ENCODE peak calls at places on chromosomes 16 and 17, in ten cellular contexts. One of them, this sample, is unnamed.

GRCh38 chr16:56029026-56029425 is 153.9 kb upstream of the CES5A start:
- DNase-seq in Peyer's patch: no peak
- DNase-seq in progenitor cell of endocrine pancreas: no peak
- DNase-seq in RKO: no peak
- DNase-seq in fibroblast of lung: no peak
- DNase-seq in NCI-H1436: no peak
- DNase-seq in ovary: no peak
- DNase-seq in M059J: no peak
- DNase-seq in activated T-helper 1 cell treated with anti-CD3 and anti-CD28 coated beads, Interleukin-12 subunit alpha, Interleukin-12 subunit beta, Interleukin-2, Interleukin-4 antibody, amounts not matched to agents 30 ng/mL and 10 ng/mL and 1 ng/mL, durations not matched to agents 14 hours and 24 hours and 36 hours: no peak
- DNase-seq in amygdala: no peak
- DNase-seq in this sample: no peak

GRCh38 chr16:49700222-49700927 is 155.5 kb downstream of the ZNF423 start:
- DNase-seq in amygdala: no peak
- DNase-seq in RKO: no peak
- DNase-seq in M059J: no peak
- DNase-seq in NCI-H1436: no peak
- DNase-seq in Peyer's patch: no peak
- DNase-seq in ovary: peak
- DNase-seq in progenitor cell of endocrine pancreas: no peak
- DNase-seq in activated T-helper 1 cell treated with anti-CD3 and anti-CD28 coated beads, Interleukin-12 subunit alpha, Interleukin-12 subunit beta, Interleukin-2, Interleukin-4 antibody, amounts not matched to agents 30 ng/mL and 10 ng/mL and 1 ng/mL, durations not matched to agents 14 hours and 24 hours and 36 hours: no peak
- DNase-seq in fibroblast of lung: peak
- DNase-seq in this sample: peak

GRCh38 chr17:17570207-17570797 is 21.2 kb downstream of the PEMT start:
- DNase-seq in amygdala: peak
- DNase-seq in ovary: no peak
- DNase-seq in NCI-H1436: peak
- DNase-seq in progenitor cell of endocrine pancreas: peak
- DNase-seq in Peyer's patch: peak
- DNase-seq in RKO: peak
- DNase-seq in M059J: peak
- DNase-seq in activated T-helper 1 cell treated with anti-CD3 and anti-CD28 coated beads, Interleukin-12 subunit alpha, Interleukin-12 subunit beta, Interleukin-2, Interleukin-4 antibody, amounts not matched to agents 30 ng/mL and 10 ng/mL and 1 ng/mL, durations not matched to agents 14 hours and 24 hours and 36 hours: no peak
- DNase-seq in fibroblast of lung: peak
- DNase-seq in this sample: peak

GRCh38 chr16:51154271-51155171 is 3.5 kb upstream of the SALL1 start:
- DNase-seq in Peyer's patch: no peak
- DNase-seq in progenitor cell of endocrine pancreas: no peak
- DNase-seq in NCI-H1436: no peak
- DNase-seq in RKO: no peak
- DNase-seq in fibroblast of lung: no peak
- DNase-seq in amygdala: peak
- DNase-seq in M059J: peak
- DNase-seq in activated T-helper 1 cell treated with anti-CD3 and anti-CD28 coated beads, Interleukin-12 subunit alpha, Interleukin-12 subunit beta, Interleukin-2, Interleukin-4 antibody, amounts not matched to agents 30 ng/mL and 10 ng/mL and 1 ng/mL, durations not matched to agents 14 hours and 24 hours and 36 hours: no peak
- DNase-seq in ovary: no peak
- DNase-seq in this sample: no peak

GRCh38 chr17:65564793-65565192 is 3.3 kb upstream of the AXIN2 start:
- DNase-seq in RKO: no peak
- DNase-seq in Peyer's patch: no peak
- DNase-seq in fibroblast of lung: peak
- DNase-seq in progenitor cell of endocrine pancreas: no peak
- DNase-seq in M059J: peak
- DNase-seq in activated T-helper 1 cell treated with anti-CD3 and anti-CD28 coated beads, Interleukin-12 subunit alpha, Interleukin-12 subunit beta, Interleukin-2, Interleukin-4 antibody, amounts not matched to agents 30 ng/mL and 10 ng/mL and 1 ng/mL, durations not matched to agents 14 hours and 24 hours and 36 hours: no peak
- DNase-seq in NCI-H1436: peak
- DNase-seq in amygdala: no peak
- DNase-seq in ovary: peak
- DNase-seq in this sample: no peak

GRCh38 chr17:28570716-28571254 is 539 bp downstream of the PIGS start:
- DNase-seq in RKO: peak
- DNase-seq in NCI-H1436: no peak
- DNase-seq in activated T-helper 1 cell treated with anti-CD3 and anti-CD28 coated beads, Interleukin-12 subunit alpha, Interleukin-12 subunit beta, Interleukin-2, Interleukin-4 antibody, amounts not matched to agents 30 ng/mL and 10 ng/mL and 1 ng/mL, durations not matched to agents 14 hours and 24 hours and 36 hours: peak
- DNase-seq in fibroblast of lung: no peak
- DNase-seq in M059J: peak
- DNase-seq in ovary: no peak
- DNase-seq in amygdala: peak
- DNase-seq in progenitor cell of endocrine pancreas: no peak
- DNase-seq in Peyer's patch: peak
- DNase-seq in this sample: peak

GRCh38 chr17:21058098-21058893 is 15.5 kb upstream of the USP22 start:
- DNase-seq in progenitor cell of endocrine pancreas: no peak
- DNase-seq in RKO: peak
- DNase-seq in fibroblast of lung: peak
- DNase-seq in amygdala: no peak
- DNase-seq in Peyer's patch: no peak
- DNase-seq in NCI-H1436: no peak
- DNase-seq in M059J: peak
- DNase-seq in ovary: no peak
- DNase-seq in activated T-helper 1 cell treated with anti-CD3 and anti-CD28 coated beads, Interleukin-12 subunit alpha, Interleukin-12 subunit beta, Interleukin-2, Interleukin-4 antibody, amounts not matched to agents 30 ng/mL and 10 ng/mL and 1 ng/mL, durations not matched to agents 14 hours and 24 hours and 36 hours: no peak
- DNase-seq in this sample: peak

GRCh38 chr17:48143629-48144028 is 36.1 kb downstream of the SNX11 start:
- DNase-seq in RKO: no peak
- DNase-seq in Peyer's patch: no peak
- DNase-seq in amygdala: no peak
- DNase-seq in M059J: no peak
- DNase-seq in fibroblast of lung: no peak
- DNase-seq in ovary: no peak
- DNase-seq in activated T-helper 1 cell treated with anti-CD3 and anti-CD28 coated beads, Interleukin-12 subunit alpha, Interleukin-12 subunit beta, Interleukin-2, Interleukin-4 antibody, amounts not matched to agents 30 ng/mL and 10 ng/mL and 1 ng/mL, durations not matched to agents 14 hours and 24 hours and 36 hours: no peak
- DNase-seq in NCI-H1436: no peak
- DNase-seq in progenitor cell of endocrine pancreas: no peak
- DNase-seq in this sample: no peak

GRCh38 chr17:56598471-56598870 is 5.0 kb downstream of the NOG start:
- DNase-seq in ovary: no peak
- DNase-seq in RKO: no peak
- DNase-seq in fibroblast of lung: no peak
- DNase-seq in progenitor cell of endocrine pancreas: no peak
- DNase-seq in activated T-helper 1 cell treated with anti-CD3 and anti-CD28 coated beads, Interleukin-12 subunit alpha, Interleukin-12 subunit beta, Interleukin-2, Interleukin-4 antibody, amounts not matched to agents 30 ng/mL and 10 ng/mL and 1 ng/mL, durations not matched to agents 14 hours and 24 hours and 36 hours: no peak
- DNase-seq in amygdala: no peak
- DNase-seq in Peyer's patch: no peak
- DNase-seq in M059J: peak
- DNase-seq in NCI-H1436: no peak
- DNase-seq in this sample: peak

GRCh38 chr16:11012841-11013240 is 68.5 kb downstream of the CLEC16A start:
- DNase-seq in amygdala: no peak
- DNase-seq in fibroblast of lung: no peak
- DNase-seq in RKO: no peak
- DNase-seq in progenitor cell of endocrine pancreas: no peak
- DNase-seq in Peyer's patch: no peak
- DNase-seq in NCI-H1436: no peak
- DNase-seq in M059J: no peak
- DNase-seq in activated T-helper 1 cell treated with anti-CD3 and anti-CD28 coated beads, Interleukin-12 subunit alpha, Interleukin-12 subunit beta, Interleukin-2, Interleukin-4 antibody, amounts not matched to agents 30 ng/mL and 10 ng/mL and 1 ng/mL, durations not matched to agents 14 hours and 24 hours and 36 hours: no peak
- DNase-seq in ovary: no peak
- DNase-seq in this sample: no peak

GRCh38 chr16:56571525-56571924 is 6.7 kb downstream of the MT4 start:
- DNase-seq in fibroblast of lung: no peak
- DNase-seq in ovary: peak
- DNase-seq in NCI-H1436: no peak
- DNase-seq in M059J: no peak
- DNase-seq in RKO: no peak
- DNase-seq in Peyer's patch: no peak
- DNase-seq in amygdala: no peak
- DNase-seq in activated T-helper 1 cell treated with anti-CD3 and anti-CD28 coated beads, Interleukin-12 subunit alpha, Interleukin-12 subunit beta, Interleukin-2, Interleukin-4 antibody, amounts not matched to agents 30 ng/mL and 10 ng/mL and 1 ng/mL, durations not matched to agents 14 hours and 24 hours and 36 hours: no peak
- DNase-seq in progenitor cell of endocrine pancreas: no peak
- DNase-seq in this sample: no peak

This sample was measured in Daoy.